ENCODE peak calls at places on chromosome 22, in four cellular contexts. R is K562, P is SK-N-SH, W is HepG2. L is an unnamed sample.

GRCh38 chr22:24952837-24953293 is 349 bp downstream of the KIAA1671 start:
- DNase-seq in R (no peak), P (peak), W (peak), L (peak)

GRCh38 chr22:48376428-48376827 is 1451.2 kb downstream of the BRD1 start:
- DNase-seq in R (no peak), P (no peak), W (no peak), L (no peak)

GRCh38 chr22:47813661-47814060 is 1051.2 kb downstream of the TBC1D22A start:
- DNase-seq in R (no peak), P (no peak), W (no peak), L (no peak)

GRCh38 chr22:32444068-32444467 is 20.2 kb downstream of the BPIFC start:
- DNase-seq in R (peak), P (peak), W (peak), L (peak)

GRCh38 chr22:50292643-50293440 is 14.6 kb downstream of the PLXNB2 start:
- DNase-seq in R (no peak), P (no peak), W (no peak), L (no peak)

GRCh38 chr22:25746012-25746373 is 4.0 kb downstream of the MYO18B start:
- DNase-seq in R (no peak), P (peak), W (no peak), L (no peak)

GRCh38 chr22:36368359-36368983 is 19.3 kb downstream of the MYH9 start:
- DNase-seq in R (peak), P (peak), W (peak), L (no peak)

GRCh38 chr22:49046546-49047305 is 780.9 kb downstream of the BRD1 start:
- DNase-seq in R (peak), P (peak), W (peak), L (peak)

DNA sequence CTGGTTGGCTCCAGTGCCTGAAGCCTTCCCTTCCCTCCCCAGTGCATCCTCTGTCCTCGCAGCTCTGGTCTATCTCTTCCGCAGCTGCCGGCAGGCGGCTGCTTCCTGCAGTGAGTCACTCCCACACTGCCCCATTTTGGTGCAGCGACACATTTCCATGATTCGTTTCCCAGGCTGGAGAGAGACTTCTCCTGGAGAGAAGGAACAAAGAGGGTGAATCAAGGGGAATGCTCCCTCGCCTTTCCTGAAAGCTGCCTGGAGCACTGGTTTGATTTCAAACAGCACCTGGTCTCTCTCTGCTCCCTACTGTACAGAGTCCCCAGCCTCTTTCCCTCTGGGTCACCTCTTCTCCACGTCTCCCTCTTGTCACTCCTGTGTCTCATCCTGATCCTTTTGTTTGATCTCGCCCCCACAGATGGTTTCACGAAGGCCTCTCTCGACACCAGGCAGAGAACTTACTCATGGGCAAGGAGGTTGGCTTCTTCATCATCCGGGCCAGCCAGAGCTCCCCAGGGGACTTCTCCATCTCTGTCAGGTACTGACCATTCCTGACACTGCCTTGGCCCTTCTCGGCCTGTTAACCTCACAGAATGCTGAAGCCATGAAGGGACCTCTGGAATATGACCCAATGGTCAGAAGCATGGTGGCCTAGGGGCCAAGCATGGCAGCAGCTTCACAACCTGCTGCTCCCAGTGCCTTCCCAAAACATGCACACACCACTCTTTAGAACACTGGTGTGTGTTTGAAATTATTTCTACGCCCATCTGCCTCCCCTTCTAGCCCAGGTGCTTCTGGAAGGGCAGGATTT is at the start of gene TMA7B:
- DNase-seq in R (peak), P (peak), W (no peak), L (no peak)
- TF ChIP-seq POLR2AphosphoS5 in R (no peak), P (no peak), W (no peak), L (no peak)

GRCh38 chr22:46086577-46087335 is 63.6 kb upstream of the PPARA start:
- DNase-seq in R (peak), P (peak), W (no peak), L (no peak)
- TF ChIP-seq TAF1 in R (no peak), P (no peak), W (no peak), L (no peak)

DNA sequence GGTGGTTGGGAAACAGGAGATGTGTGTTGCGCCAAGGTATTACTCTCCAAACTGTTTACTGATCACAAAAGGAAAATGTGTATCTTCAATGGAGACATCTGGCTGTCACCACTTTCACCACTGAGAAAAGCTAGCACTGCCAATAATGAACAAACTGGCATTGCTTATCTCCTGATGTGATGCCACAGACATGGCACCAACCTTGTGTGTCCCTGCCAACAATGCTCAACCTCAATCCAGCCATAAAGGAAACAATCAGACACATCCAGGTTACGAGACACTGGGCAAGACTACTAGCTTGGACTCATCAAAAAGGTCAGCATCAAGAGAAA is 28.1 kb downstream of the GNB1L start:
- DNase-seq in R (no peak), P (no peak), W (no peak), L (no peak)
- TF ChIP-seq POLR2AphosphoS5 in R (no peak), P (no peak), W (no peak), L (no peak)

DNA sequence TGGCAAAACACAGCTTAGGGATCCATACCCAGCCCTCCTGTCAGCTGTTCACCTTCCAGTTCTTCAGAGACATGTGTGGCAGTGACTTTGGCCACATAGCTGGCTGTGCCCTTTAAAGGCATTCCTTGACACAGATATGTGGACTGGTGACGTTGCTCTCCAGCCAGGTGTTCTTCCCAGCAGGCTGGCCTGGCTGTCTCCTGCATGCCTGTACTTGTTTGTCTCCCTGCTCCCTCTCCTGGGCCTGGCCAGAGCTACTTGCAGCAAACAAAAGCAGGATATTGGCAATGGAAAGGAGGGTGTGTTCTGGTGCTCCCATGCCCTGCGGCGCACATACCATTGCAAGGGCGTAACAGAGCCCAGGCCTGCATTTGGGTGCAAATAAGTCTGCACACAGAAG is 38.3 kb downstream of the PIK3IP1 start:
- DNase-seq in R (no peak), P (no peak), W (peak), L (no peak)
- TF ChIP-seq TAF1 in R (no peak), P (no peak), W (no peak), L (no peak)

GRCh38 chr22:38131399-38131798 is 20.9 kb upstream of the BAIAP2L2 start:
- DNase-seq in R (no peak), P (no peak), W (no peak), L (no peak)
- TF ChIP-seq POLR2AphosphoS5 in R (no peak), P (no peak), W (no peak), L (no peak)

GRCh38 chr22:46767249-46767985 is 5.0 kb downstream of the TBC1D22A start:
- DNase-seq in R (no peak), P (no peak), W (no peak), L (no peak)
- TF ChIP-seq TAF1 in R (no peak), P (no peak), W (no peak), L (no peak)

GRCh38 chr22:37502342-37503182 is 16.4 kb upstream of the MFNG start:
- DNase-seq in R (no peak), P (no peak), W (peak), L (no peak)

GRCh38 chr22:37504964-37505363 is 14.3 kb downstream of the CARD10 start:
- DNase-seq in R (no peak), P (no peak), W (no peak), L (no peak)

GRCh38 chr22:37505565-37505964 is 13.7 kb downstream of the CARD10 start:
- DNase-seq in R (no peak), P (no peak), W (no peak), L (no peak)

GRCh38 chr22:37503183-37503683 is 16.0 kb downstream of the CARD10 start:
- DNase-seq in R (no peak), P (no peak), W (no peak), L (no peak)

GRCh38 chr22:37503850-37504249 is 15.4 kb downstream of the CARD10 start:
- DNase-seq in R (no peak), P (no peak), W (peak), L (no peak)
- TF ChIP-seq POLR2AphosphoS5 in R (no peak), P (no peak), W (no peak), L (no peak)

L was measured in GM12891.